ENCODE peak calls at places on chromosomes 1 and 21, in four cellular contexts. Y, O, T and F are unnamed samples.

GRCh38 chr1:93965888-93966287 is 56.7 kb upstream of the GCLM start:
- DNase-seq in Y (no peak), O (no peak), T (no peak), F (no peak)

GRCh38 chr1:94677087-94677486 is 135.5 kb upstream of the F3 start:
- DNase-seq in Y (no peak), O (no peak), T (no peak), F (no peak)

GRCh38 chr1:68470388-68470970 is 20.7 kb upstream of the RPE65 start:
- DNase-seq in Y (peak), O (no peak), T (no peak), F (no peak)

GRCh38 chr1:13224480-13225060 is 1.4 kb downstream of the PRAMEF18 start:
- DNase-seq in Y (no peak), O (no peak), T (no peak), F (no peak)

GRCh38 chr1:11342677-11343076 is 69.7 kb downstream of the UBIAD1 start:
- DNase-seq in Y (no peak), O (no peak), T (no peak), F (no peak)

GRCh38 chr1:36366091-36366661 is 19.5 kb downstream of the STK40 start:
- DNase-seq in Y (no peak), O (no peak), T (no peak), F (no peak)

GRCh38 chr1:170205301-170205700 is 59.5 kb downstream of the NTMT2 start:
- DNase-seq in Y (no peak), O (no peak), T (no peak), F (no peak)

GRCh38 chr1:2330511-2331199 is 60.7 kb downstream of the MORN1 start:
- DNase-seq in Y (peak), O (no peak), T (no peak), F (no peak)

GRCh38 chr21:38075833-38076567 is 159.7 kb upstream of the KCNJ6 start:
- DNase-seq in Y (no peak), O (no peak), T (no peak), F (no peak)

GRCh38 chr1:2545754-2546514 is 10.2 kb upstream of the TNFRSF14 start:
- DNase-seq in Y (peak), O (peak), T (peak), F (peak)

GRCh38 chr1:184035719-184036516 is 1.6 kb downstream of the COLGALT2 start:
- DNase-seq in Y (peak), O (no peak), T (no peak), F (no peak)

GRCh38 chr1:51484591-51484990 is 34.5 kb downstream of the EPS15 start:
- DNase-seq in Y (no peak), O (no peak), T (no peak), F (no peak)

GRCh38 chr1:58211857-58212256 is 334.7 kb downstream of the OMA1 start:
- DNase-seq in Y (no peak), O (no peak), T (no peak), F (no peak)

GRCh38 chr1:176122282-176122681 is 84.8 kb downstream of the COP1 start:
- DNase-seq in Y (no peak), O (no peak), T (no peak), F (no peak)

GRCh38 chr1:221939598-221939997 is 197.7 kb upstream of the DUSP10 start:
- DNase-seq in Y (no peak), O (no peak), T (peak), F (no peak)

GRCh38 chr1:46643368-46643775 is 24.8 kb downstream of the ATPAF1 start:
- DNase-seq in Y (peak), O (no peak), T (no peak), F (no peak)

GRCh38 chr1:20993716-20994115 is 183.0 kb downstream of the EIF4G3 start:
- DNase-seq in Y (no peak), O (no peak), T (no peak), F (no peak)

GRCh38 chr1:37726191-37726590 is 33.9 kb downstream of the CDCA8 start:
- DNase-seq in Y (no peak), O (no peak), T (no peak), F (no peak)

DNA sequence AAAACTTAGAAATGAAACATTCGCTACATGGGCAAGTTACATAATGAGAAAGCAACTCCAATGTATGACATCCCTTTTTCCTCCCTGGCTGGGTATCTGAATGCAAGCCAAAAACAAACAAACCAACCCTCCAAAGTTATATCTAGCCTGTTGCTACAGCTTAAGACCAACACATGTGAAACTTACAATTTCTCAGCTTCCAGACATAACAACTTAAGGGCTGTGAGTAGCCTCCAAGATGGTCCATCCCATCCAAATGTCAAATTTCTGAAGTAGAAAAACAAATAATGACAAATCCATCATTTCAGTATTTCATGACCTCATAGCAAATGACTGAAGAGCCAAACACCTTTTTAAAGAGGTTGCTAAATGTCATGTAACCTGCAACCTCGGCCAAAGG is 19.9 kb downstream of the SETD4 start:
- DNase-seq in Y (no peak), O (no peak), T (no peak), F (no peak)
- TF ChIP-seq RAD21 in Y (no peak), O (no peak), T (no peak), F (no peak)

DNA sequence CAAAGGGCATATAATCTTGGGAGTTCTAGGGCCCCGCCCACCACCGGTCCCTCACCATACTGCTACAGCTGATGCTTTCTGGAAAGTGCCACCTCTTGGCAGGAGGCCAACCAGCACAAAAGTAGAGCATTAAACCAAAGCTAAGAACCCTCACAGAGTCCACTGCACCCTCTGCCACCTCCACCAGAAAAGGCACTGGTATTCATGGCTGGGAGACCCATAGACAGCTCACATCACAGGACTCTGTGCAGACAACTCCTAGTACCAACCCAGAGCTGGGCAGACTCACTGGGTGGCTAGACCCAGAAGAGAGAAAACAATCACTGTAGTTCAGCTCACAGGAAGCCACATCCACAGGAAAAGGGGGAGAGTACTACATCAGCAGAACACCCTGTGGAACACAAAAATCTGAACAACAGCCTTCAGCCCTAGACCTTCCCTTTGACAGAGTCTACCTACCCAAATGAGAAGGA is 10.8 kb downstream of the THEM4 start:
- DNase-seq in Y (no peak), O (no peak), T (no peak), F (no peak)
- TF ChIP-seq CHD4 in Y (no peak), O (no peak), T (no peak), F (no peak)

GRCh38 chr1:18776777-18777176 is 82.7 kb downstream of the TAS1R2 start:
- DNase-seq in Y (no peak), O (no peak), T (no peak), F (no peak)
- H3K27ac ChIP-seq in Y (no peak), O (no peak), T (no peak), F (no peak)

DNA sequence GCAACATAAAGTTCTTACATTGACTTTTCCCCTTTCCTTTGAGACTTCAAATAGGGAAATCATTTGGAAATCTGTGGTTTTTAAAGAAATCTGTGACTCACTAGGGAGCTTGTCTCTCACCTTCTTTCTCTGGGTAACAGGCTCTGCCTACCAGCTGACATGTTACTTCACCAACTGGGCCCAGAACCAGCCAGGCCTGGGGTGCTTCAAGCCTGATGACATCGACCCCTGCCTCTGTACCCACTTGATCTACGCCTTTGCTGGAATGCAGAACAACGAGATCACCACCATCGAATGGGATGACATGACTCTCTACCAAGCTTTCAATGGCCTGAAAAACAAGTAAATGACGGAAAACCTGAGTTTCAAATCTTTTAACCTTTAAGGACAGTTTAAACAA is 9.2 kb upstream of the CHIA start:
- DNase-seq in Y (no peak), O (no peak), T (no peak), F (no peak)
- TF ChIP-seq RAD21 in Y (no peak), O (no peak), T (no peak), F (no peak)

GRCh38 chr1:233907139-233907538 is 2.7 kb downstream of the SLC35F3 start:
- DNase-seq in Y (no peak), O (no peak), T (no peak), F (no peak)
- TF ChIP-seq CHD4 in Y (no peak), O (no peak), T (no peak), F (no peak)

DNA sequence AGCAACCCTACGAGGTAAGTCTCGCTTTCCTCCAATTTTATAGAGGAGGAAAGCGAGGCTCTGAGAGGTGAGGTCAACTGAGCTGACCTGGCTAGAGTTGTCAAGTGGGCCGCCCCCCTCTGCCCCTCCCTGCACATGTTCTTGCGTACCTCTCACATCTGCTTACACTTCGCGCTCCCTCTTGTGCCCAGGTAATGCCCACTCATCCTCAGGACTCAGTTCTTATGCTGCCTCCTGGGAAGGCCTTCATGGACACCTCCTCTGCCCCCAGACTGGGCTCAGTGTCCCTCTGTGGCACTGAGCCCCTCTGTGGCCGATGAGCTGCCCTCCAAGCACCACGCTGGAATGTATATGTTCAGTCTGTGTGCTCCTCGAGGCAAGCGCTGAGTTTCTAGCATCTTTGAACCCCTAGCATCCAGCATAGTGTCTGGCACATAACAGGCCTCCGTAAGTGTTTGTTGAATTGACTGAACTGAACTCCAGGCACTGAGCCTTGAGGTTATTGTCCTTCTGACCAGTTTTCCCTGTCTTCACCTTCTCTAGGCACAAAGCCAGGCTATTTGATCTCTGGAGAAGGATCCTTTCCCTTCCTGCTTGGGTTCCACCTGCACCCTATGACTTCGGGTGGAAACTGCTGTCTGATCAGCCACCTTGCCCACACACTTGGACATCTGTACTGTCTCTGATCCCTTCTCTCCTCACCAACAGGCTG is 13.5 kb downstream of the MOV10 start:
- DNase-seq in Y (no peak), O (no peak), T (no peak), F (no peak)
- H3K27ac ChIP-seq in Y (no peak), O (no peak), T (no peak), F (no peak)

GRCh38 chr1:193251950-193252349 is 65.5 kb upstream of the B3GALT2 start:
- DNase-seq in Y (no peak), O (no peak), T (no peak), F (no peak)
- TF ChIP-seq RAD21 in Y (no peak), O (no peak), T (no peak), F (no peak)

GRCh38 chr21:45011911-45012660 is 62.3 kb upstream of the ADARB1 start:
- DNase-seq in Y (peak), O (no peak), T (no peak), F (peak)
- TF ChIP-seq CHD4 in Y (no peak), O (no peak), T (no peak), F (no peak)

GRCh38 chr1:155969377-155969791 is 9.0 kb downstream of the ARHGEF2 start:
- DNase-seq in Y (no peak), O (no peak), T (no peak), F (no peak)

GRCh38 chr1:155970531-155971167 is 7.7 kb downstream of the ARHGEF2 start:
- DNase-seq in Y (no peak), O (no peak), T (no peak), F (no peak)

GRCh38 chr1:155967410-155968400 is 10.6 kb downstream of the ARHGEF2 start:
- DNase-seq in Y (peak), O (no peak), T (no peak), F (no peak)

GRCh38 chr1:155966750-155967149 is 11.6 kb downstream of the ARHGEF2 start:
- DNase-seq in Y (no peak), O (no peak), T (no peak), F (no peak)

DNA sequence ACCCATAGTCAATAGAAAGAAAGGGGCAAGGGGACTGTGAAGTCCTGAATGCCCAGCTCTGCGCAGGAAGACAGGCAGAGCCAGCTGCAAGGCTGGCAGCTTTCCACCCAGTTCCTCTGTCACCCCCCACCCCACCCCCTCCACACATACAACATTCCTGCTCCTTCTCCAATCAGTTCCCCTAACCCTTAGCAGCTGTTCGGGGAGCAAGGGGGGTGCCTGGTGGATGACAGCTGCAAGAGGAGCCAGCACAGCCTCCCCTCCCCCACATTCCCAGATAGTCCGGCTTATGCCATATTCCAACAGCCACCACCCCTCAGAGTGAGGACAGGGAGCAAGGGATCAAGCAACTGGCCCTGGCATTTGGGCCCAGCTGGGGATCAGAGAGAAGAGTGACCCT is 9.7 kb downstream of the ARHGEF2 start:
- DNase-seq in Y (no peak), O (no peak), T (no peak), F (no peak)
- H3K27ac ChIP-seq in Y (peak), O (no peak), T (no peak), F (no peak)